ENCODE peak calls at places on chromosomes 12 and 14, in eight cellular contexts. M is nephron progenitor cell; I is fibroblast of pulmonary artery; S is NCI-H774; N is naive thymus-derived CD8-positive, alpha-beta T cell; V is H4; E is activated CD8-positive, alpha-beta memory T cell treated with anti-CD3 and anti-CD28 coated beads for 4 hours; A is posterior vena cava. D is an unnamed sample.

GRCh38 chr12:8890313-8891084 is 23.8 kb upstream of the PHC1 start:
- DNase-seq in M (peak; percentile 74), I (peak; percentile 66), V (peak; percentile 25), N (peak; percentile 55), E (peak; percentile 36), A (no peak), S (peak; percentile 34), D (no peak)

GRCh38 chr14:52008136-52008535 is 18.8 kb downstream of the RTRAF start:
- DNase-seq in I (no peak), V (no peak), A (no peak), S (no peak), M (no peak), N (no peak), E (no peak), D (no peak)

GRCh38 chr12:57895337-57896138 is 45.8 kb upstream of the ATP23 start:
- DNase-seq in N (no peak), V (no peak), A (no peak), I (no peak), M (no peak), S (no peak), E (no peak), D (no peak)

GRCh38 chr12:89062996-89063395 is 289.3 kb downstream of the DUSP6 start:
- DNase-seq in V (no peak), E (no peak), I (no peak), S (no peak), N (no peak), M (no peak), A (no peak), D (no peak)

GRCh38 chr12:106840217-106840616 is 65.7 kb downstream of the RIC8B start:
- DNase-seq in I (peak; percentile 76), E (no peak), V (peak; percentile 10), M (peak; percentile 13), N (no peak), S (peak; percentile 71), A (no peak), D (no peak)

GRCh38 chr14:105878125-105878524 is 351.7 kb downstream of the TMEM121 start:
- DNase-seq in E (no peak), N (no peak), M (no peak), V (no peak), S (no peak), A (peak; percentile 56), I (no peak), D (no peak)

GRCh38 chr14:99734406-99735051 is 50.4 kb downstream of the CYP46A1 start:
- DNase-seq in M (peak; percentile 5), N (no peak), E (no peak), S (no peak), I (no peak), A (peak; percentile 81), V (no peak), D (no peak)

GRCh38 chr12:123047289-123047688 is 66.8 kb downstream of the ARL6IP4 start:
- DNase-seq in I (no peak), M (no peak), E (no peak), S (no peak), V (no peak), A (no peak), N (no peak), D (no peak)

GRCh38 chr12:32754101-32754500 is 1.6 kb downstream of the YARS2 start:
- DNase-seq in S (no peak), A (no peak), V (no peak), I (peak; percentile 28), N (no peak), M (no peak), E (no peak), D (no peak)

GRCh38 chr14:101630056-101630960 is 69.0 kb downstream of the DIO3 start:
- DNase-seq in I (no peak), E (no peak), N (no peak), A (peak; percentile 66), V (no peak), S (no peak), M (no peak), D (no peak)

GRCh38 chr12:51980051-51980808 is 26.5 kb upstream of the TAMALIN start:
- DNase-seq in V (peak; percentile 58), M (peak; percentile 66), A (peak; percentile 88), I (peak; percentile 81), S (peak; percentile 58), N (peak; percentile 60), E (peak; percentile 38), D (peak; percentile 66)

GRCh38 chr14:74763803-74764531 is 851 bp downstream of the YLPM1 start:
- DNase-seq in M (peak; percentile 6), I (no peak), V (no peak), A (no peak), E (no peak), N (peak; percentile 4), S (no peak), D (no peak)

GRCh38 chr12:117300131-117300530 is 61.3 kb downstream of the NOS1 start:
- DNase-seq in N (no peak), E (no peak), S (no peak), I (no peak), A (no peak), M (no peak), V (peak; percentile 17), D (no peak)

GRCh38 chr12:18158774-18159557 is 69.0 kb upstream of the RERGL start:
- DNase-seq in V (peak; percentile 17), E (no peak), M (peak; percentile 39), A (no peak), N (no peak), I (peak; percentile 53), S (no peak), D (no peak)

GRCh38 chr14:50344116-50344775 is 32.1 kb downstream of the DMAC2L start:
- DNase-seq in V (no peak), E (peak; percentile 23), M (no peak), I (no peak), A (no peak), N (peak; percentile 22), S (no peak), D (no peak)

GRCh38 chr12:93370947-93371346 is 6.8 kb upstream of the NUDT4 start:
- DNase-seq in I (no peak), V (no peak), A (no peak), S (no peak), M (no peak), E (no peak), N (no peak), D (peak; percentile 34)

GRCh38 chr12:44873898-44874297 is 2.2 kb downstream of the NELL2 start:
- DNase-seq in N (no peak), I (peak; percentile 4), S (no peak), M (no peak), E (no peak), A (no peak), V (peak; percentile 25), D (no peak)

GRCh38 chr12:1922075-1922709 is 3.7 kb upstream of the CACNA2D4 start:
- DNase-seq in S (no peak), N (no peak), M (no peak), V (no peak), E (no peak), I (no peak), A (peak; percentile 80), D (no peak)

GRCh38 chr14:29528889-29529288 is 398.8 kb downstream of the PRKD1 start:
- DNase-seq in S (peak; percentile 11), V (no peak), N (no peak), M (no peak), A (no peak), E (no peak), I (no peak), D (no peak)

GRCh38 chr12:106147956-106148355 is 9.2 kb upstream of the NUAK1 start:
- DNase-seq in I (no peak), E (no peak), M (no peak), V (no peak), A (no peak), N (no peak), S (no peak), D (no peak)

GRCh38 chr14:44462372-44462771 is 44.7 kb downstream of the FSCB start:
- DNase-seq in S (peak; percentile 57), E (no peak), V (no peak), A (no peak), I (no peak), N (no peak), M (no peak), D (no peak)

GRCh38 chr12:59459966-59460365 is 135.9 kb upstream of the SLC16A7 start:
- DNase-seq in I (peak; percentile 40), M (no peak), A (no peak), S (no peak), N (no peak), V (no peak), E (no peak), D (no peak)

GRCh38 chr12:94811611-94812010 is 161.3 kb upstream of the TMCC3 start:
- DNase-seq in N (no peak), S (no peak), V (no peak), A (no peak), I (no peak), M (no peak), E (no peak), D (no peak)

GRCh38 chr12:80936642-80937390 is 918 bp downstream of the LIN7A start:
- DNase-seq in S (peak; percentile 79), V (peak; percentile 7), I (peak; percentile 38), M (peak; percentile 65), E (no peak), A (peak; percentile 81), N (no peak), D (peak; percentile 29)

GRCh38 chr12:15562263-15562662 is 226.9 kb downstream of the EPS8 start:
- DNase-seq in A (no peak), M (no peak), V (no peak), E (no peak), I (no peak), S (no peak), N (no peak), D (no peak)

GRCh38 chr12:65522956-65523857 is 244.7 kb downstream of the MSRB3 start:
- DNase-seq in N (no peak), E (no peak), S (no peak), V (no peak), M (no peak), A (no peak), I (peak; percentile 47), D (no peak)

GRCh38 chr12:91991397-91992187 is 154.1 kb downstream of the BTG1 start:
- DNase-seq in S (no peak), A (no peak), I (peak; percentile 42), N (no peak), E (no peak), V (no peak), M (no peak), D (no peak)

GRCh38 chr14:66045572-66046021 is 440.6 kb upstream of the CCDC196 start:
- DNase-seq in V (no peak), N (no peak), A (peak; percentile 85), M (no peak), E (no peak), S (no peak), I (peak; percentile 92), D (no peak)

GRCh38 chr12:56392331-56392730 is 29.7 kb upstream of the APOF start:
- DNase-seq in A (no peak), E (no peak), N (no peak), M (no peak), I (no peak), S (no peak), V (no peak), D (no peak)

GRCh38 chr14:34604990-34605389 is 25.0 kb downstream of the SNX6 start:
- DNase-seq in M (no peak), E (no peak), V (no peak), A (no peak), S (no peak), N (no peak), I (peak; percentile 62), D (no peak)

GRCh38 chr14:74551903-74552371 is 58.4 kb downstream of the ISCA2 start:
- DNase-seq in N (no peak), S (no peak), V (no peak), M (no peak), I (no peak), E (no peak), A (peak; percentile 81), D (no peak)

D was measured in H1.